ENCODE peak calls at places on chromosomes 16 and 17, in six cellular contexts. One of them, this sample, is unnamed.
A peak's percentile ranks its signal among the peaks of the same experiment; 100 is the strongest.

GRCh38 chr17:42441717-42442565 is 16.7 kb upstream of the ATP6V0A1 start:
- DNase-seq in MCF 10A: no peak
- DNase-seq in endodermal cell: peak; percentile 54
- DNase-seq in left lung: no peak
- DNase-seq in cardiac muscle cell: no peak
- DNase-seq in mesothelial cell of epicardium: no peak
- DNase-seq in this sample: no peak

GRCh38 chr17:45335721-45336120 is 18.9 kb upstream of the MAP3K14 start:
- DNase-seq in MCF 10A: no peak
- DNase-seq in mesothelial cell of epicardium: peak; percentile 9
- DNase-seq in endodermal cell: no peak
- DNase-seq in left lung: no peak
- DNase-seq in cardiac muscle cell: no peak
- DNase-seq in this sample: no peak

GRCh38 chr16:11851301-11852091 is at the start of gene RSL1D1:
- DNase-seq in left lung: peak; percentile 91
- DNase-seq in endodermal cell: peak; percentile 96
- DNase-seq in MCF 10A: peak; percentile 92
- DNase-seq in mesothelial cell of epicardium: peak; percentile 97
- DNase-seq in cardiac muscle cell: peak; percentile 95
- DNase-seq in this sample: peak; percentile 96

GRCh38 chr16:9374076-9374475 is 282.6 kb downstream of the HAPSTR1 start:
- DNase-seq in endodermal cell: no peak
- DNase-seq in cardiac muscle cell: no peak
- DNase-seq in left lung: no peak
- DNase-seq in MCF 10A: no peak
- DNase-seq in mesothelial cell of epicardium: no peak
- DNase-seq in this sample: no peak

GRCh38 chr17:74502866-74503265 is 28.4 kb downstream of the CD300LB start:
- DNase-seq in cardiac muscle cell: no peak
- DNase-seq in mesothelial cell of epicardium: no peak
- DNase-seq in left lung: no peak
- DNase-seq in MCF 10A: peak; percentile 38
- DNase-seq in endodermal cell: no peak
- DNase-seq in this sample: no peak

GRCh38 chr16:2329532-2329931 is 11.0 kb downstream of the ABCA3 start:
- DNase-seq in MCF 10A: no peak
- DNase-seq in endodermal cell: no peak
- DNase-seq in left lung: peak; percentile 84
- DNase-seq in cardiac muscle cell: no peak
- DNase-seq in mesothelial cell of epicardium: no peak
- DNase-seq in this sample: no peak

GRCh38 chr17:40399185-40399584 is 18.5 kb downstream of the TOP2A start:
- DNase-seq in left lung: no peak
- DNase-seq in endodermal cell: no peak
- DNase-seq in MCF 10A: peak; percentile 61
- DNase-seq in mesothelial cell of epicardium: no peak
- DNase-seq in cardiac muscle cell: peak; percentile 77
- DNase-seq in this sample: no peak

GRCh38 chr17:81277421-81277820 is 17.7 kb downstream of the SLC38A10 start:
- DNase-seq in left lung: peak; percentile 70
- DNase-seq in endodermal cell: no peak
- DNase-seq in MCF 10A: no peak
- DNase-seq in mesothelial cell of epicardium: no peak
- DNase-seq in cardiac muscle cell: peak; percentile 42
- DNase-seq in this sample: no peak

GRCh38 chr16:87757841-87758426 is 7.9 kb downstream of the KLHDC4 start:
- DNase-seq in cardiac muscle cell: no peak
- DNase-seq in endodermal cell: no peak
- DNase-seq in left lung: no peak
- DNase-seq in MCF 10A: peak; percentile 53
- DNase-seq in mesothelial cell of epicardium: no peak
- DNase-seq in this sample: no peak

GRCh38 chr17:69326302-69327059 is 452 bp downstream of the ABCA5 start:
- DNase-seq in mesothelial cell of epicardium: no peak
- DNase-seq in cardiac muscle cell: peak; percentile 39
- DNase-seq in MCF 10A: peak; percentile 42
- DNase-seq in left lung: no peak
- DNase-seq in endodermal cell: no peak
- DNase-seq in this sample: no peak

GRCh38 chr17:2414665-2415064 is 13.8 kb upstream of the MNT start:
- DNase-seq in cardiac muscle cell: no peak
- DNase-seq in endodermal cell: no peak
- DNase-seq in MCF 10A: no peak
- DNase-seq in mesothelial cell of epicardium: no peak
- DNase-seq in left lung: no peak
- DNase-seq in this sample: no peak

GRCh38 chr17:82536220-82537201 is 17.0 kb downstream of the FOXK2 start:
- DNase-seq in cardiac muscle cell: peak; percentile 83
- DNase-seq in left lung: peak; percentile 52
- DNase-seq in MCF 10A: peak; percentile 79
- DNase-seq in endodermal cell: peak; percentile 59
- DNase-seq in mesothelial cell of epicardium: no peak
- DNase-seq in this sample: no peak

GRCh38 chr16:21599994-21600773 is 807 bp downstream of the METTL9 start:
- DNase-seq in MCF 10A: peak; percentile 64
- DNase-seq in mesothelial cell of epicardium: no peak
- DNase-seq in endodermal cell: no peak
- DNase-seq in left lung: no peak
- DNase-seq in cardiac muscle cell: peak; percentile 48
- DNase-seq in this sample: peak; percentile 16

GRCh38 chr17:78872486-78872885 is 30.5 kb downstream of the CEP295NL start:
- DNase-seq in cardiac muscle cell: no peak
- DNase-seq in left lung: no peak
- DNase-seq in endodermal cell: no peak
- DNase-seq in mesothelial cell of epicardium: no peak
- DNase-seq in MCF 10A: no peak
- DNase-seq in this sample: no peak

GRCh38 chr16:24980077-24980793 is 34.9 kb downstream of the ARHGAP17 start:
- DNase-seq in endodermal cell: peak; percentile 35
- DNase-seq in mesothelial cell of epicardium: no peak
- DNase-seq in MCF 10A: no peak
- DNase-seq in left lung: no peak
- DNase-seq in cardiac muscle cell: no peak
- DNase-seq in this sample: peak; percentile 28

GRCh38 chr17:18225121-18225561 is 294 bp upstream of the LLGL1 start:
- DNase-seq in mesothelial cell of epicardium: peak; percentile 99
- DNase-seq in cardiac muscle cell: peak; percentile 98
- DNase-seq in endodermal cell: peak; percentile 100
- DNase-seq in MCF 10A: peak; percentile 94
- DNase-seq in left lung: peak; percentile 96
- DNase-seq in this sample: peak; percentile 94

GRCh38 chr17:8862213-8863056 is 5.0 kb downstream of the PIK3R6 start:
- DNase-seq in mesothelial cell of epicardium: no peak
- DNase-seq in endodermal cell: peak; percentile 40
- DNase-seq in left lung: no peak
- DNase-seq in cardiac muscle cell: no peak
- DNase-seq in MCF 10A: no peak
- DNase-seq in this sample: no peak

GRCh38 chr16:62034236-62035114 is 1.8 kb downstream of the CDH8 start:
- DNase-seq in endodermal cell: peak; percentile 82
- DNase-seq in left lung: no peak
- DNase-seq in cardiac muscle cell: no peak
- DNase-seq in mesothelial cell of epicardium: peak; percentile 40
- DNase-seq in MCF 10A: no peak
- DNase-seq in this sample: no peak

GRCh38 chr17:41910701-41911391 is 7.9 kb downstream of the ACLY start:
- DNase-seq in endodermal cell: no peak
- DNase-seq in mesothelial cell of epicardium: no peak
- DNase-seq in cardiac muscle cell: peak; percentile 90
- DNase-seq in MCF 10A: peak; percentile 68
- DNase-seq in left lung: no peak
- DNase-seq in this sample: no peak

GRCh38 chr17:31570231-31570630 is 178.8 kb downstream of the RAB11FIP4 start:
- DNase-seq in left lung: no peak
- DNase-seq in MCF 10A: no peak
- DNase-seq in mesothelial cell of epicardium: no peak
- DNase-seq in cardiac muscle cell: no peak
- DNase-seq in endodermal cell: no peak
- DNase-seq in this sample: no peak

GRCh38 chr17:9473716-9474115 is 101.9 kb downstream of the STX8 start:
- DNase-seq in endodermal cell: no peak
- DNase-seq in MCF 10A: peak; percentile 36
- DNase-seq in cardiac muscle cell: peak; percentile 30
- DNase-seq in left lung: no peak
- DNase-seq in mesothelial cell of epicardium: no peak
- DNase-seq in this sample: no peak

GRCh38 chr16:73161977-73162376 is 114.0 kb upstream of the ZFHX3 start:
- DNase-seq in cardiac muscle cell: no peak
- DNase-seq in MCF 10A: no peak
- DNase-seq in left lung: no peak
- DNase-seq in endodermal cell: no peak
- DNase-seq in mesothelial cell of epicardium: no peak
- DNase-seq in this sample: no peak

GRCh38 chr17:78609198-78609597 is 32.0 kb upstream of the DNAH17 start:
- DNase-seq in endodermal cell: no peak
- DNase-seq in left lung: no peak
- DNase-seq in cardiac muscle cell: no peak
- DNase-seq in mesothelial cell of epicardium: no peak
- DNase-seq in MCF 10A: no peak
- DNase-seq in this sample: no peak

GRCh38 chr17:12973496-12974318 is 44.1 kb downstream of the ELAC2 start:
- DNase-seq in cardiac muscle cell: peak; percentile 15
- DNase-seq in endodermal cell: peak; percentile 84
- DNase-seq in left lung: no peak
- DNase-seq in mesothelial cell of epicardium: peak; percentile 47
- DNase-seq in MCF 10A: no peak
- DNase-seq in this sample: no peak

GRCh38 chr16:311725-312124 is 28.8 kb downstream of the PDIA2 start:
- DNase-seq in cardiac muscle cell: no peak
- DNase-seq in left lung: no peak
- DNase-seq in MCF 10A: no peak
- DNase-seq in endodermal cell: no peak
- DNase-seq in mesothelial cell of epicardium: no peak
- DNase-seq in this sample: no peak

GRCh38 chr16:51431517-51432241 is 280.6 kb upstream of the SALL1 start:
- DNase-seq in endodermal cell: no peak
- DNase-seq in cardiac muscle cell: peak; percentile 95
- DNase-seq in MCF 10A: peak; percentile 95
- DNase-seq in left lung: no peak
- DNase-seq in mesothelial cell of epicardium: no peak
- DNase-seq in this sample: peak; percentile 78

GRCh38 chr16:51022852-51023251 is 128.2 kb downstream of the SALL1 start:
- DNase-seq in MCF 10A: no peak
- DNase-seq in left lung: no peak
- DNase-seq in mesothelial cell of epicardium: no peak
- DNase-seq in cardiac muscle cell: no peak
- DNase-seq in endodermal cell: no peak
- DNase-seq in this sample: no peak

GRCh38 chr16:19168173-19169080 is at the start of gene SYT17:
- DNase-seq in MCF 10A: no peak
- DNase-seq in mesothelial cell of epicardium: peak; percentile 45
- DNase-seq in endodermal cell: no peak
- DNase-seq in cardiac muscle cell: no peak
- DNase-seq in left lung: peak; percentile 39
- DNase-seq in this sample: peak; percentile 58

GRCh38 chr17:80781188-80781577 is 210.5 kb upstream of the CHMP6 start:
- DNase-seq in mesothelial cell of epicardium: no peak
- DNase-seq in endodermal cell: no peak
- DNase-seq in MCF 10A: no peak
- DNase-seq in left lung: peak; percentile 71
- DNase-seq in cardiac muscle cell: no peak
- DNase-seq in this sample: no peak

GRCh38 chr16:51161440-51162195 is 10.5 kb upstream of the SALL1 start:
- DNase-seq in mesothelial cell of epicardium: no peak
- DNase-seq in endodermal cell: no peak
- DNase-seq in MCF 10A: no peak
- DNase-seq in cardiac muscle cell: no peak
- DNase-seq in left lung: no peak
- DNase-seq in this sample: no peak

GRCh38 chr17:57499648-57500049 is 243.3 kb downstream of the MSI2 start:
- DNase-seq in MCF 10A: no peak
- DNase-seq in left lung: no peak
- DNase-seq in endodermal cell: no peak
- DNase-seq in mesothelial cell of epicardium: no peak
- DNase-seq in cardiac muscle cell: no peak
- DNase-seq in this sample: no peak
- TF ChIP-seq CTCF in MCF 10A: no peak
- TF ChIP-seq CTCF in left lung: no peak
- TF ChIP-seq CTCF in endodermal cell: peak; percentile 43
- TF ChIP-seq CTCF in mesothelial cell of epicardium: no peak
- TF ChIP-seq CTCF in cardiac muscle cell: no peak
- TF ChIP-seq CTCF in this sample: no peak

GRCh38 chr17:27949304-27949703 is 56.1 kb upstream of the LYRM9 start:
- DNase-seq in mesothelial cell of epicardium: no peak
- DNase-seq in cardiac muscle cell: no peak
- DNase-seq in endodermal cell: peak; percentile 77
- DNase-seq in MCF 10A: no peak
- DNase-seq in left lung: no peak
- DNase-seq in this sample: no peak
- TF ChIP-seq CTCF in mesothelial cell of epicardium: no peak
- TF ChIP-seq CTCF in cardiac muscle cell: no peak
- TF ChIP-seq CTCF in endodermal cell: peak; percentile 65
- TF ChIP-seq CTCF in MCF 10A: no peak
- TF ChIP-seq CTCF in left lung: no peak
- TF ChIP-seq CTCF in this sample: no peak

GRCh38 chr16:66476328-66477027 is 49.4 kb downstream of the BEAN1 start:
- DNase-seq in cardiac muscle cell: peak; percentile 23
- DNase-seq in MCF 10A: peak; percentile 39
- DNase-seq in mesothelial cell of epicardium: peak; percentile 32
- DNase-seq in endodermal cell: peak; percentile 81
- DNase-seq in left lung: no peak
- DNase-seq in this sample: peak; percentile 61
- TF ChIP-seq CTCF in cardiac muscle cell: no peak
- TF ChIP-seq CTCF in MCF 10A: no peak
- TF ChIP-seq CTCF in mesothelial cell of epicardium: no peak
- TF ChIP-seq CTCF in endodermal cell: no peak
- TF ChIP-seq CTCF in left lung: no peak
- TF ChIP-seq CTCF in this sample: no peak

DNA sequence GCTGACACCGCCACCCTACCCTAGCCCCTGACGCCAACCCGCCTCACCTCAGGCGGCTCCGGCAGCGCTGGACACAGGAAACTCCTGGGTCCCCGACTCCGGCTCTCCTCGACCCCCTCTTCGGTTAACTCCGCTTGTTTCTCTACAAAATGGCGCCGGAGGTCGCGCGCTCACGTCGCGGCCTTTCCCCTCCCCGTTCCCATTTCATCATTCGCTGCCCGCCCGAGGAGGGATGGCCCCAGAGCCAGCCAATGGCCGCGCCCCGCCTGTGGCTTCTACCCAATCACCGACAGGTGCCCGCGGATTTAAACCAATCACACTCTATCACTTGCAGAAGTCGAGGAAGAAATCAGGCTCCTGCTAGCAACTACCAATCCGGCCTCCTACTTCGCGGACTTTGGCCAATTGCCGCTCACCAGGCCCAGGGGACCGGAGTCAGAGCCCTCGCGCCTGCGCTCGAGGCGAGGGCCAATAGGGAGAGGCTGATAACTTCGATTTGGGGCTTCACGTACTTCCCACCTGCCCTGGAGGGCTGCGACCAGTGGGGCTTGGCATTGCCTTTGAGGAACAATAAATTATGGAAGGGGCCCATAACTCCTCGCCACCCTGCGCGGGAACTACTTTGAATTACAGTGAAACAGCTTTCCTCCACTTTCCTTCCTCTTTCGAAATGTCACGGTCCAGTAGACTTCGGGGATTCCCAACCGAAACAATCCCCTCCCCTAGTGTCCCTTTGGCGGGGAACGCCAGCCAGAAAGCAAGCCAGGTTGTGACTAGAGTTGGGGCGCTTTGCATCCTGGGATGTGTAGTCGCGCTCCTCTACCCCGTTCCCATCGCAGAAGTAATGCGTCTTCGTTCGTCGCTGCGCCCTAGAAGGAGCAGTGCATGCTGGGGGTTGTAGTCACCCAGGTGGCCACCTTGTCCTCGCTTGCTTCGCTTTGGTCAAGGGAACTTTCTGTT is at the start of gene CNOT1:
- DNase-seq in endodermal cell: peak; percentile 100
- DNase-seq in mesothelial cell of epicardium: peak; percentile 98
- DNase-seq in cardiac muscle cell: peak; percentile 100
- DNase-seq in MCF 10A: peak; percentile 99
- DNase-seq in left lung: peak; percentile 97
- DNase-seq in this sample: peak; percentile 99
- TF ChIP-seq CTCF in endodermal cell: no peak
- TF ChIP-seq CTCF in mesothelial cell of epicardium: no peak
- TF ChIP-seq CTCF in cardiac muscle cell: no peak
- TF ChIP-seq CTCF in MCF 10A: no peak
- TF ChIP-seq CTCF in left lung: no peak
- TF ChIP-seq CTCF in this sample: no peak